ENCODE peak calls at places on chromosomes 12 and 14, in four cellular contexts. A is HCT116, G is esophagus muscularis mucosa, J is GM12892. U is an unnamed sample.

GRCh38 chr14:104441275-104442106 is 138.1 kb upstream of the C14orf180 start:
- DNase-seq in G (peak), J (no peak), A (no peak), U (peak)

GRCh38 chr12:43988838-43989560 is 153.1 kb downstream of the TMEM117 start:
- DNase-seq in J (no peak), A (no peak), G (no peak), U (no peak)

GRCh38 chr12:7190268-7191055 is 976 bp downstream of the PEX5 start:
- DNase-seq in A (no peak), J (no peak), G (peak), U (no peak)

GRCh38 chr12:12088761-12089160 is 18.0 kb downstream of the BCL2L14 start:
- DNase-seq in A (no peak), G (no peak), J (no peak), U (peak)

GRCh38 chr12:57090456-57090855 is 1.5 kb downstream of the NAB2 start:
- DNase-seq in A (no peak), G (no peak), J (no peak), U (no peak)

GRCh38 chr14:35438910-35439713 is 34.6 kb upstream of the NFKBIA start:
- DNase-seq in J (no peak), A (peak), G (peak), U (no peak)

GRCh38 chr14:54772451-54772881 is 130.2 kb downstream of the GCH1 start:
- DNase-seq in J (no peak), G (no peak), A (no peak), U (no peak)

GRCh38 chr12:31238764-31239387 is 87.1 kb downstream of the SINHCAF start:
- DNase-seq in G (peak), A (peak), J (peak), U (no peak)

GRCh38 chr12:2409656-2410265 is 357.0 kb downstream of the CACNA1C start:
- DNase-seq in A (no peak), J (no peak), G (no peak), U (no peak)

GRCh38 chr12:7374423-7375144 is 69.4 kb downstream of the CD163L1 start:
- DNase-seq in J (peak), A (peak), G (no peak), U (no peak)

GRCh38 chr14:94009767-94010166 is 12.7 kb downstream of the CCDC197 start:
- DNase-seq in A (no peak), J (no peak), G (no peak), U (no peak)

GRCh38 chr12:7935464-7935772 is 569 bp downstream of the SLC2A3 start:
- DNase-seq in G (no peak), J (no peak), A (no peak), U (no peak)

GRCh38 chr12:94167071-94167806 is 18.9 kb downstream of the PLXNC1 start:
- DNase-seq in J (no peak), G (no peak), A (no peak), U (no peak)

GRCh38 chr12:130929363-130929762 is 24.3 kb upstream of the ADGRD1 start:
- DNase-seq in J (no peak), G (no peak), A (no peak), U (no peak)

GRCh38 chr12:130936566-130936965 is 17.1 kb upstream of the ADGRD1 start:
- DNase-seq in A (no peak), J (no peak), G (no peak), U (no peak)

GRCh38 chr12:130934753-130935152 is 19.0 kb upstream of the ADGRD1 start:
- DNase-seq in J (no peak), A (no peak), G (peak), U (no peak)

GRCh38 chr12:130932061-130932650 is 21.6 kb upstream of the ADGRD1 start:
- DNase-seq in A (no peak), J (no peak), G (peak), U (no peak)

GRCh38 chr12:130933269-130933995 is 20.3 kb upstream of the ADGRD1 start:
- DNase-seq in A (no peak), J (no peak), G (peak), U (no peak)
- TF ChIP-seq POLR2AphosphoS5 in A (no peak), J (no peak), G (no peak), U (no peak)

GRCh38 chr14:90722590-90722989 is 93.6 kb downstream of the TTC7B start:
- DNase-seq in J (no peak), A (no peak), G (no peak), U (no peak)

GRCh38 chr14:90730367-90730766 is 85.9 kb downstream of the TTC7B start:
- DNase-seq in A (no peak), J (no peak), G (peak), U (no peak)

GRCh38 chr14:90728951-90729350 is 87.3 kb downstream of the TTC7B start:
- DNase-seq in A (no peak), J (no peak), G (peak), U (no peak)

GRCh38 chr14:90727082-90727481 is 89.1 kb downstream of the TTC7B start:
- DNase-seq in G (peak), J (no peak), A (no peak), U (peak)

DNA sequence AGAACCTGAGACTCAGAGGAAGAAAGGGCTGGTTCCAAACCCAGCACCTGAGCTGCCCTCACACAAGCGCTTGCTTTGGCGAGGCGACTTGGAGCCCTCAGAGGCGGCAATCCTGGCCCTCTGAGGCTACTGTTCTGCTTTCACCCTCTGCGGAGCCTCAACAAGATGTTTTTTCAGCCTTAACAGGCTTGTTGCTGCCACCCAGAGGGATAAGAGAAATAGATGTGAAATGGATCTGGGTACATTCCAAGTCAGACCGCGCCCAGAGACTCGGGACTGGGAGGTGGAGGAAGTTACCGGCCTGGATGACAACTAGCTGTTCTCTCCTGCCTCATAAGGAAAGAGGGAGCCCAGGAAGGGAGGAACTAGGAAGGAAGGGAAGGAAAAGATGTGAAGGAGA is 89.6 kb downstream of the TTC7B start:
- DNase-seq in J (no peak), G (peak), A (peak), U (no peak)
- TF ChIP-seq POLR2AphosphoS5 in J (no peak), G (peak), A (no peak), U (peak)

GRCh38 chr12:132648616-132649225 is 30.1 kb downstream of the P2RX2 start:
- DNase-seq in G (no peak), J (no peak), A (no peak), U (no peak)
- TF ChIP-seq POLR2AphosphoS5 in G (no peak), J (no peak), A (no peak), U (no peak)

GRCh38 chr12:10708862-10709261 is 14.3 kb downstream of the YBX3 start:
- DNase-seq in A (no peak), J (no peak), G (no peak), U (no peak)

GRCh38 chr12:10701226-10701681 is 21.9 kb downstream of the YBX3 start:
- DNase-seq in A (no peak), G (no peak), J (no peak), U (no peak)

GRCh38 chr12:10709808-10710207 is 13.3 kb downstream of the YBX3 start:
- DNase-seq in J (no peak), A (no peak), G (no peak), U (no peak)

GRCh38 chr12:10701843-10702242 is 21.3 kb downstream of the YBX3 start:
- DNase-seq in G (no peak), J (no peak), A (no peak), U (no peak)

DNA sequence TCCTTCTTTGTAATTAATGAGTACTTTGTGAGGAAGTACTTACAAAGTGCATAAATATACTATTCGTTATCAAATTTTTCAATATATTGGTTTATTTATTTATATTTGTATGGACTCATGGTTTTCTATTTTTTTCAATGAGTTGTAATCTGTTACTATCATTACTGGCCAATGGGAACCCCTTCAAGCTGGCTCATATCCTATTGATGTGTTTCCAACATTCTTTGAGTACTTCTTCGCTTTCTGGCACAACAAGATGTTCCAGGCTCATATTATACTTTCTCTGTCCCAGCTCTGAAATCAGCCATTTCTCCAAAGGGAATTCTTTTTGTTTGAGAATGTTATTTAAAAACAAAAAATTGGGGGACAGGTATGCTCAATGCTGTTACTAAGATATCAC is 17.5 kb downstream of the YBX3 start:
- DNase-seq in G (no peak), J (no peak), A (no peak), U (no peak)
- TF ChIP-seq POLR2AphosphoS5 in G (no peak), J (no peak), A (no peak), U (no peak)

GRCh38 chr12:124551268-124552144 is 15.9 kb downstream of the NCOR2 start:
- DNase-seq in G (peak), A (no peak), J (no peak), U (no peak)
- TF ChIP-seq POLR2AphosphoS5 in G (no peak), A (no peak), J (no peak), U (peak)

GRCh38 chr12:78248321-78248720 is 417.6 kb downstream of the NAV3 start:
- DNase-seq in J (no peak), A (no peak), G (no peak), U (no peak)

GRCh38 chr12:78241472-78241871 is 410.8 kb downstream of the NAV3 start:
- DNase-seq in G (no peak), A (no peak), J (no peak), U (no peak)

GRCh38 chr12:78240827-78241226 is 410.1 kb downstream of the NAV3 start:
- DNase-seq in J (no peak), A (no peak), G (no peak), U (no peak)

GRCh38 chr12:78249578-78249977 is 418.9 kb downstream of the NAV3 start:
- DNase-seq in G (no peak), A (no peak), J (no peak), U (no peak)

GRCh38 chr12:78245111-78245510 is 414.4 kb downstream of the NAV3 start:
- DNase-seq in J (no peak), A (no peak), G (no peak), U (no peak)
- TF ChIP-seq POLR2AphosphoS5 in J (no peak), A (no peak), G (no peak), U (no peak)

GRCh38 chr12:95608252-95609033 is 57.2 kb upstream of the USP44 start:
- DNase-seq in A (no peak), G (peak), J (no peak), U (no peak)

GRCh38 chr12:95614384-95614982 is 63.2 kb upstream of the USP44 start:
- DNase-seq in G (peak), A (no peak), J (no peak), U (no peak)

GRCh38 chr12:95613021-95613420 is 61.7 kb upstream of the USP44 start:
- DNase-seq in G (peak), J (no peak), A (no peak), U (no peak)

GRCh38 chr12:95615735-95616134 is 64.5 kb upstream of the USP44 start:
- DNase-seq in G (no peak), J (no peak), A (no peak), U (no peak)

DNA sequence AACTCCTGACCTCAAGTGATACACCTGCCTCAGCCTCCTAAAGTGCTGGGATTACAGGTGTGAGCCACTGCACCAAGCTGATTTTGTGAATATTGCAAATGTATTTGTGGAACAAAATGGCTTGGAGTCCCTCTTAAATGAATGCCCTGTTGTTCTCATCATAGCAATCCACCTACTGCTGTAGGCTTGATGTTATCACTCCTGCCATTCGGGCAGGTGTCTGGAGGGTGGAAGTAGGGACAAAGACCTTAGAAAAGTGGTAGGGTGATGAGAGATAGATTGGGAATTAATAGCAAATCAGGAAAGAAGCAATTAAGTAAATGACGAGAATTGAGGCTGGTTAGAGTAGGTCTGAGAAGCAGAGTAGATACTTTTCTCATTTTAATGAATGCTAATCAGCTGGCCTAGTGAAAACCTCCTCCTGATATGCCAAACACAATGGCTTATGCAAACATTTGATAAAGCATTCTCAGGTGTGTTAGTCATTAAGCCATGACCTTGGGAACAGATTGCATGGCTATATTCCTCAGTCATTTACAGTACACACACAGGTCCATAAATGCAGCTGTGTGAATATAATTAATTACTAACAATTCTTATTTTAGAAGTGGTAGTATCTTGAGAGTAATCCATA is 60.5 kb upstream of the USP44 start:
- DNase-seq in J (no peak), A (peak), G (peak), U (no peak)
- TF ChIP-seq POLR2AphosphoS5 in J (no peak), A (no peak), G (no peak), U (no peak)

DNA sequence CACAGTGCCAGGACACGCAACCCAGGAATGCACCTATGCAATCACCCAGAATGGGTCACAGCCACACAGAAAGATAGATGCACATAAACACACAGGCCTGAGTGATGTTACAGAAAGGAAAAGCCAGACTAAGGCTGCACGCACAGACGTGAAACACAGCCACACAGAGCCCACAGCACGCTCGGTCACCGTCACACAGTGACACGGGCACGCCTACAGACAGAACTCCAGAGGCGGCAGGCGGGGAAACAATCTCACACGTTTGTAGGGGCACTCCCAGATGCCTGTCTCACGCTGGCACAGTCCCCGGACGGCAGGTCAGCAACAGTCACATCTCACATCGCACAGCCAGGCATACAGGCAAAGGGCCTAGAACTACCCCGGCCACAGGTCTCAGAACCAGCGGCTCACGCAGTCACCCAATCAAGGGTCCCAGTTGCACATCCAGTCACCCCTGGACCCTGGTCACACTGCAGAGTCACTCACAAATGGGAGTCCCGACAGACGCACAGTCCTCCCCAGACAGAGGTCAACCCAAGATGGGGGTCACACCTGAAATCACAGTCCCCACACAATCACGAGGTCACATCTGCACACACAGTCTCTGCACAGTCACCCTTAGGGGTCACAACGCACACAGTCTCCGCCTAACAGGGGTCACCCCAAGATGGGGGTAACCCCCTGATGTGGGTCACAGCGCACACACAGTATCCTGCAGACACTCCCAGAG is 790 bp downstream of the SSH1 start:
- DNase-seq in G (no peak), J (no peak), A (no peak), U (peak)
- TF ChIP-seq POLR2AphosphoS5 in G (peak), J (peak), A (peak), U (no peak)

U was measured in vagina.